ENCODE peak calls at places on chromosomes 7 and 10, in four cellular contexts. One of them, this sample, is unnamed.
A peak's percentile ranks its signal among the peaks of the same experiment; 100 is the strongest.

GRCh38 chr7:148954766-148955165 is 70.7 kb upstream of the EZH2 start:
- DNase-seq in breast epithelium: no peak
- DNase-seq in DND-41: no peak
- DNase-seq in psoas muscle: no peak
- DNase-seq in this sample: no peak

GRCh38 chr10:86536294-86536861 is 14.8 kb upstream of the WAPL start:
- DNase-seq in DND-41: no peak
- DNase-seq in psoas muscle: no peak
- DNase-seq in breast epithelium: no peak
- DNase-seq in this sample: no peak

GRCh38 chr7:45923290-45923689 is 2.2 kb upstream of the IGFBP3 start:
- DNase-seq in breast epithelium: no peak
- DNase-seq in psoas muscle: peak; percentile 83
- DNase-seq in DND-41: peak; percentile 49
- DNase-seq in this sample: peak; percentile 57

GRCh38 chr10:12181065-12181775 is 14.5 kb downstream of the NUDT5 start:
- DNase-seq in DND-41: no peak
- DNase-seq in psoas muscle: no peak
- DNase-seq in breast epithelium: no peak
- DNase-seq in this sample: no peak

GRCh38 chr10:28181478-28182096 is 121.3 kb downstream of the MPP7 start:
- DNase-seq in breast epithelium: no peak
- DNase-seq in psoas muscle: no peak
- DNase-seq in DND-41: no peak
- DNase-seq in this sample: no peak

GRCh38 chr7:107850671-107851070 is 40.3 kb upstream of the DLD start:
- DNase-seq in DND-41: no peak
- DNase-seq in breast epithelium: no peak
- DNase-seq in psoas muscle: no peak
- DNase-seq in this sample: no peak

GRCh38 chr7:102974366-102975236 is 61.8 kb downstream of the LRRC17 start:
- DNase-seq in breast epithelium: no peak
- DNase-seq in DND-41: no peak
- DNase-seq in psoas muscle: no peak
- DNase-seq in this sample: no peak

GRCh38 chr10:78045237-78045636 is 11.6 kb downstream of the RPS24 start:
- DNase-seq in breast epithelium: no peak
- DNase-seq in DND-41: no peak
- DNase-seq in psoas muscle: no peak
- DNase-seq in this sample: peak; percentile 60

GRCh38 chr10:126892873-126893175 is 12.4 kb upstream of the DOCK1 start:
- DNase-seq in DND-41: no peak
- DNase-seq in breast epithelium: no peak
- DNase-seq in psoas muscle: no peak
- DNase-seq in this sample: no peak

GRCh38 chr10:118873080-118873737 is 118.4 kb upstream of the CACUL1 start:
- DNase-seq in psoas muscle: no peak
- DNase-seq in DND-41: no peak
- DNase-seq in breast epithelium: no peak
- DNase-seq in this sample: no peak

GRCh38 chr7:81002471-81002870 is 83.6 kb upstream of the SEMA3C start:
- DNase-seq in DND-41: no peak
- DNase-seq in psoas muscle: no peak
- DNase-seq in breast epithelium: no peak
- DNase-seq in this sample: no peak

GRCh38 chr7:123024989-123025758 is 29.7 kb upstream of the TAS2R16 start:
- DNase-seq in DND-41: no peak
- DNase-seq in psoas muscle: no peak
- DNase-seq in breast epithelium: no peak
- DNase-seq in this sample: no peak

GRCh38 chr7:131970602-131971001 is 414.2 kb upstream of the PODXL start:
- DNase-seq in DND-41: no peak
- DNase-seq in breast epithelium: no peak
- DNase-seq in psoas muscle: no peak
- DNase-seq in this sample: no peak

GRCh38 chr7:147474862-147475261 is 1115.7 kb upstream of the C7orf33 start:
- DNase-seq in breast epithelium: no peak
- DNase-seq in DND-41: no peak
- DNase-seq in psoas muscle: no peak
- DNase-seq in this sample: no peak

GRCh38 chr7:68063171-68063570 is 1066.5 kb downstream of the TYW1 start:
- DNase-seq in breast epithelium: no peak
- DNase-seq in DND-41: no peak
- DNase-seq in psoas muscle: no peak
- DNase-seq in this sample: no peak

GRCh38 chr7:119640326-119640725 is 632.6 kb upstream of the KCND2 start:
- DNase-seq in DND-41: no peak
- DNase-seq in psoas muscle: no peak
- DNase-seq in breast epithelium: no peak
- DNase-seq in this sample: no peak

GRCh38 chr10:70162892-70163201 is 7.5 kb downstream of the SAR1A start:
- DNase-seq in DND-41: peak; percentile 59
- DNase-seq in breast epithelium: no peak
- DNase-seq in psoas muscle: no peak
- DNase-seq in this sample: no peak

GRCh38 chr10:92354587-92354986 is 63.6 kb downstream of the MARCHF5 start:
- DNase-seq in DND-41: no peak
- DNase-seq in psoas muscle: no peak
- DNase-seq in breast epithelium: no peak
- DNase-seq in this sample: no peak

GRCh38 chr10:85012305-85012704 is 683.9 kb downstream of the CCSER2 start:
- DNase-seq in breast epithelium: no peak
- DNase-seq in DND-41: no peak
- DNase-seq in psoas muscle: no peak
- DNase-seq in this sample: no peak

GRCh38 chr10:69939481-69939880 is 113.2 kb upstream of the MACROH2A2 start:
- DNase-seq in breast epithelium: no peak
- DNase-seq in psoas muscle: no peak
- DNase-seq in DND-41: no peak
- DNase-seq in this sample: no peak

GRCh38 chr7:142461437-142461836 is 203.6 kb upstream of the PRSS58 start:
- DNase-seq in breast epithelium: no peak
- DNase-seq in psoas muscle: no peak
- DNase-seq in DND-41: no peak
- DNase-seq in this sample: no peak

GRCh38 chr10:120400601-120401000 is 56.4 kb upstream of the PLPP4 start:
- DNase-seq in psoas muscle: no peak
- DNase-seq in breast epithelium: no peak
- DNase-seq in DND-41: no peak
- DNase-seq in this sample: no peak

GRCh38 chr7:29019896-29020295 is 61.8 kb upstream of the TRIL start:
- DNase-seq in breast epithelium: no peak
- DNase-seq in psoas muscle: peak; percentile 56
- DNase-seq in DND-41: no peak
- DNase-seq in this sample: no peak

GRCh38 chr7:134062460-134062859 is 64.7 kb upstream of the LRGUK start:
- DNase-seq in psoas muscle: no peak
- DNase-seq in breast epithelium: no peak
- DNase-seq in DND-41: no peak
- DNase-seq in this sample: no peak

GRCh38 chr10:30438016-30438850 is 4.2 kb downstream of the MAP3K8 start:
- DNase-seq in DND-41: no peak
- DNase-seq in psoas muscle: no peak
- DNase-seq in breast epithelium: no peak
- DNase-seq in this sample: no peak

GRCh38 chr7:130276796-130277762 is 10.4 kb downstream of the CPA2 start:
- DNase-seq in psoas muscle: no peak
- DNase-seq in DND-41: no peak
- DNase-seq in breast epithelium: no peak
- DNase-seq in this sample: no peak

GRCh38 chr7:33278095-33278494 is 148.7 kb downstream of the BBS9 start:
- DNase-seq in psoas muscle: no peak
- DNase-seq in DND-41: no peak
- DNase-seq in breast epithelium: no peak
- DNase-seq in this sample: no peak

GRCh38 chr10:70759769-70760168 is 25.4 kb downstream of the TBATA start:
- DNase-seq in breast epithelium: no peak
- DNase-seq in psoas muscle: no peak
- DNase-seq in DND-41: peak; percentile 72
- DNase-seq in this sample: peak; percentile 47

GRCh38 chr7:7416031-7416968 is 119.4 kb downstream of the COL28A1 start:
- DNase-seq in breast epithelium: peak; percentile 47
- DNase-seq in psoas muscle: no peak
- DNase-seq in DND-41: no peak
- DNase-seq in this sample: no peak

GRCh38 chr7:104388222-104388621 is 59.8 kb downstream of the LHFPL3 start:
- DNase-seq in breast epithelium: no peak
- DNase-seq in DND-41: no peak
- DNase-seq in psoas muscle: no peak
- DNase-seq in this sample: no peak

GRCh38 chr7:35250941-35251340 is 3.0 kb downstream of the TBX20 start:
- DNase-seq in DND-41: no peak
- DNase-seq in psoas muscle: no peak
- DNase-seq in breast epithelium: no peak
- DNase-seq in this sample: no peak

GRCh38 chr7:98521089-98521692 is 95.9 kb upstream of the NPTX2 start:
- DNase-seq in DND-41: no peak
- DNase-seq in breast epithelium: no peak
- DNase-seq in psoas muscle: no peak
- DNase-seq in this sample: no peak

GRCh38 chr10:32962541-32962940 is 4.5 kb upstream of the ITGB1 start:
- DNase-seq in breast epithelium: no peak
- DNase-seq in DND-41: no peak
- DNase-seq in psoas muscle: no peak
- DNase-seq in this sample: no peak

DNA sequence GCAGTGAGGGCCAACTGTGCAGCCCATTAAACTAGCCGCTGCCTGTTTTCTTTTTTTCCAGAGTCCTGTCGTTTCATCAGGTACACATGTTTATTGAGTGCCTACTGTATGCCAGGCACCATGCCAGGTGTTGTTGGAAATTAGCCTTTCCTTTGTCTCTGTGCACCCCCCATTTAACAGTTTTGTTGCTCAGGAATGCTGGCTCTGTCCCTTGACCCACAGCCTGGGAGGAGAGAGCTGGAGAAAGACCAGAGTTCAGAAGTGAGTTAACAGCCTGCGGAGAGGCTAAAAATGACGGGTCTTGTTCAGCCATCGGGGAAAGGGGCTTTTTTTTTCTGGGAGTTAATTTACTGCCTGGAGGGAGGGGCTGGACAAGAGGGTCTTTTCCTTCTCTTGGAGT is 1.3 kb downstream of the LRMDA start:
- DNase-seq in DND-41: no peak
- DNase-seq in breast epithelium: no peak
- DNase-seq in psoas muscle: no peak
- DNase-seq in this sample: no peak
- H3K4me3 ChIP-seq in DND-41: no peak overlapping the region
- H3K4me3 ChIP-seq in breast epithelium: no peak overlapping the region
- H3K4me3 ChIP-seq in psoas muscle: no peak overlapping the region
- H3K4me3 ChIP-seq in this sample: no peak overlapping the region

GRCh38 chr7:128010392-128011078 is 20.7 kb downstream of the LRRC4 start:
- DNase-seq in psoas muscle: no peak
- DNase-seq in breast epithelium: no peak
- DNase-seq in DND-41: no peak
- DNase-seq in this sample: peak; percentile 13

GRCh38 chr7:128008141-128008540 is 23.1 kb downstream of the LRRC4 start:
- DNase-seq in psoas muscle: no peak
- DNase-seq in DND-41: no peak
- DNase-seq in breast epithelium: no peak
- DNase-seq in this sample: no peak

GRCh38 chr7:128014864-128015263 is 16.4 kb downstream of the LRRC4 start:
- DNase-seq in psoas muscle: no peak
- DNase-seq in DND-41: no peak
- DNase-seq in breast epithelium: no peak
- DNase-seq in this sample: no peak

GRCh38 chr7:128008744-128009143 is 22.5 kb downstream of the LRRC4 start:
- DNase-seq in DND-41: no peak
- DNase-seq in breast epithelium: no peak
- DNase-seq in psoas muscle: no peak
- DNase-seq in this sample: no peak

GRCh38 chr7:128011079-128011670 is 20.1 kb downstream of the LRRC4 start:
- DNase-seq in DND-41: no peak
- DNase-seq in psoas muscle: no peak
- DNase-seq in breast epithelium: no peak
- DNase-seq in this sample: no peak
- H3K4me3 ChIP-seq in DND-41: no peak overlapping the region
- H3K4me3 ChIP-seq in psoas muscle: no peak overlapping the region
- H3K4me3 ChIP-seq in breast epithelium: no peak overlapping the region
- H3K4me3 ChIP-seq in this sample: no peak overlapping the region

GRCh38 chr10:3433988-3434387 is 261.4 kb upstream of the PITRM1 start:
- DNase-seq in breast epithelium: no peak
- DNase-seq in psoas muscle: no peak
- DNase-seq in DND-41: no peak
- DNase-seq in this sample: no peak

GRCh38 chr10:3433131-3433530 is 260.5 kb upstream of the PITRM1 start:
- DNase-seq in DND-41: no peak
- DNase-seq in breast epithelium: no peak
- DNase-seq in psoas muscle: no peak
- DNase-seq in this sample: no peak

GRCh38 chr10:3438608-3439007 is 266.0 kb upstream of the PITRM1 start:
- DNase-seq in breast epithelium: no peak
- DNase-seq in DND-41: no peak
- DNase-seq in psoas muscle: no peak
- DNase-seq in this sample: no peak

GRCh38 chr10:3439183-3439582 is 266.6 kb upstream of the PITRM1 start:
- DNase-seq in DND-41: no peak
- DNase-seq in psoas muscle: no peak
- DNase-seq in breast epithelium: no peak
- DNase-seq in this sample: no peak

DNA sequence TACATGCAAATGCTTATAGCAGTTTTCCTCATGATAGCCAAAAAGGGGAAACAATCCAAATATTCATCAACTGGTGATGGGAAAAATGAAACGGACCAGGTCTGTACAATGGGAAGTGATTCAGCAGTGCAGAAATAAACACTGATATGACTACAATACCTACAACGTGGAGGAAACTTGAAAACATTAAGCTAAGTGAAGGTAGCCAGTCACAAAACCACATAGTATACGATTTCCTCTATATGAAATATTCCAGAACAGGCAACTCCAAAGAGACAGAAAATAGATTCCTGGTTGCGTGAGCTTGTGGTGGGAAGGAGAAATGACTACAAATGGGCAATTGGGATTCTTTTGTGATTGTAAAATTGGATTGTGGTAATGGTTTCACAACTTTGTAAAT is 263.1 kb upstream of the PITRM1 start:
- DNase-seq in DND-41: no peak
- DNase-seq in psoas muscle: no peak
- DNase-seq in breast epithelium: no peak
- DNase-seq in this sample: no peak
- H3K4me3 ChIP-seq in DND-41: no peak overlapping the region
- H3K4me3 ChIP-seq in psoas muscle: no peak overlapping the region
- H3K4me3 ChIP-seq in breast epithelium: no peak overlapping the region
- H3K4me3 ChIP-seq in this sample: no peak overlapping the region

GRCh38 chr10:1560535-1561192 is 176.7 kb downstream of the ADARB2 start:
- DNase-seq in DND-41: no peak
- DNase-seq in breast epithelium: no peak
- DNase-seq in psoas muscle: no peak
- DNase-seq in this sample: no peak

GRCh38 chr10:1557081-1557480 is 180.2 kb downstream of the ADARB2 start:
- DNase-seq in breast epithelium: no peak
- DNase-seq in psoas muscle: no peak
- DNase-seq in DND-41: no peak
- DNase-seq in this sample: no peak

GRCh38 chr10:1559311-1559710 is 178.0 kb downstream of the ADARB2 start:
- DNase-seq in DND-41: no peak
- DNase-seq in breast epithelium: no peak
- DNase-seq in psoas muscle: no peak
- DNase-seq in this sample: no peak

GRCh38 chr10:1561731-1562337 is 175.5 kb downstream of the ADARB2 start:
- DNase-seq in breast epithelium: no peak
- DNase-seq in psoas muscle: no peak
- DNase-seq in DND-41: no peak
- DNase-seq in this sample: no peak

GRCh38 chr10:1559731-1560130 is 177.6 kb downstream of the ADARB2 start:
- DNase-seq in breast epithelium: no peak
- DNase-seq in DND-41: no peak
- DNase-seq in psoas muscle: no peak
- DNase-seq in this sample: no peak
- H3K4me3 ChIP-seq in breast epithelium: no peak overlapping the region
- H3K4me3 ChIP-seq in DND-41: no peak overlapping the region
- H3K4me3 ChIP-seq in psoas muscle: no peak overlapping the region
- H3K4me3 ChIP-seq in this sample: no peak overlapping the region

This sample was measured in OCI-LY7.